ENCODE peak calls at places on chromosomes 13 and 19, in six cellular contexts. C, I, Y, D, J and R are unnamed samples. For H3F3A, the result is how much of the 10 kb centered on the place peaks cover.

GRCh38 chr13:80265348-80265747 is 75.6 kb downstream of the SPRY2 start:
- DNase-seq in C (no peak), I (no peak), Y (peak), D (no peak), J (no peak), R (no peak)

GRCh38 chr19:1245884-1246816 is 2.2 kb upstream of the MIDN start:
- DNase-seq in C (no peak), I (no peak), Y (no peak), D (no peak), J (no peak), R (peak)

GRCh38 chr19:28606269-28607032 is 606.5 kb downstream of the UQCRFS1 start:
- DNase-seq in C (no peak), I (no peak), Y (no peak), D (no peak), J (no peak), R (no peak)

GRCh38 chr13:40585911-40586471 is 80.5 kb downstream of the FOXO1 start:
- DNase-seq in C (peak), I (peak), Y (no peak), D (no peak), J (no peak), R (no peak)

GRCh38 chr13:77800219-77800618 is 102.7 kb downstream of the SLAIN1 start:
- DNase-seq in C (no peak), I (no peak), Y (no peak), D (peak), J (no peak), R (no peak)

GRCh38 chr19:1445932-1446712 is 3.8 kb upstream of the APC2 start:
- DNase-seq in C (peak), I (peak), Y (no peak), D (no peak), J (peak), R (peak)

GRCh38 chr13:56400774-56401173 is 739.9 kb upstream of the PRR20A start:
- DNase-seq in C (no peak), I (no peak), Y (no peak), D (no peak), J (no peak), R (no peak)

GRCh38 chr13:67148219-67148583 is 81.9 kb downstream of the PCDH9 start:
- DNase-seq in C (no peak), I (no peak), Y (no peak), D (peak), J (no peak), R (no peak)

GRCh38 chr19:3509566-3509989 is 3.5 kb downstream of the FZR1 start:
- DNase-seq in C (peak), I (no peak), Y (no peak), D (peak), J (no peak), R (no peak)

GRCh38 chr19:50427997-50428425 is 4.7 kb upstream of the MYBPC2 start:
- DNase-seq in C (no peak), I (peak), Y (peak), D (peak), J (no peak), R (peak)

GRCh38 chr13:52707375-52707774 is 32.2 kb downstream of the CNMD start:
- DNase-seq in C (no peak), I (peak), Y (no peak), D (peak), J (peak), R (no peak)

GRCh38 chr13:27261376-27261775 is 9.3 kb upstream of the RASL11A start:
- DNase-seq in C (peak), I (no peak), Y (no peak), D (no peak), J (no peak), R (no peak)

GRCh38 chr19:50488795-50489194 is 12.1 kb upstream of the GARIN5A start:
- DNase-seq in C (no peak), I (no peak), Y (no peak), D (no peak), J (no peak), R (no peak)

GRCh38 chr19:6021878-6022569 is 44.1 kb upstream of the RANBP3 start:
- DNase-seq in C (peak), I (peak), Y (peak), D (peak), J (peak), R (peak)

GRCh38 chr19:40565910-40566495 is 10.7 kb upstream of the SHKBP1 start:
- DNase-seq in C (no peak), I (no peak), Y (no peak), D (no peak), J (peak), R (no peak)

GRCh38 chr13:66424417-66424816 is 805.7 kb downstream of the PCDH9 start:
- DNase-seq in C (peak), I (no peak), Y (no peak), D (no peak), J (no peak), R (no peak)

GRCh38 chr13:80577951-80578670 is 237.2 kb upstream of the SPRY2 start:
- DNase-seq in C (no peak), I (no peak), Y (no peak), D (no peak), J (no peak), R (peak)

GRCh38 chr19:40717325-40717879 is 490 bp downstream of the ITPKC start:
- DNase-seq in C (no peak), I (no peak), Y (no peak), D (no peak), J (no peak), R (no peak)

GRCh38 chr13:98780451-98780850 is 28.0 kb upstream of the SLC15A1 start:
- DNase-seq in C (no peak), I (no peak), Y (no peak), D (peak), J (no peak), R (no peak)

GRCh38 chr13:39787086-39787487 is 131.6 kb downstream of the COG6 start:
- DNase-seq in C (no peak), I (no peak), Y (no peak), D (peak), J (no peak), R (peak)

DNA sequence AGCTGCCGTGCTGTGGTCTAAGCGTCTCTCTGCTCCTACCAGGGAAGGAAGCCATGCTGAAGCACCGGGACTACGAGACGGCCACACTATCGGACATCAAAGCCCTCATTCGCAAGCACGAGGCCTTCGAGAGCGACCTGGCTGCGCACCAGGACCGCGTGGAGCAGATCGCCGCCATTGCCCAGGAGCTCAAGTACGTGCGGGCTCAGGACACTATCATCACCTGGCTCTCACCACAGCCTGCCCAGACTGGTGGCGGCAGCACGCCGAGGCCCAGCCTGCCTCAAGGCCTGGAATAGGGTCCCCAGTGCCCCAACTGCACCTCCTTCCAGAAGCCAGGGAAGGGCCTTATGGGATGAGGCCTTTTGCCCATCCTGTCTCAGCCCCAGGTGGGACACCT is 22.8 kb downstream of the CAPN12 start:
- DNase-seq in C (no peak), I (no peak), Y (no peak), D (no peak), J (no peak), R (no peak)
- H3F3A ChIP-seq in C (under half), I (under half), Y (under half), D (under half), J (under half), R (under half)

GRCh38 chr13:93413972-93414717 is 187.5 kb downstream of the GPC6 start:
- DNase-seq in C (no peak), I (peak), Y (no peak), D (peak), J (no peak), R (no peak)
- H2AFZ ChIP-seq in C (no peak), I (no peak), Y (no peak), D (peak), J (no peak), R (no peak)

GRCh38 chr13:108326318-108326717 is 56.8 kb downstream of the TNFSF13B start:
- DNase-seq in C (no peak), I (peak), Y (peak), D (no peak), J (no peak), R (no peak)
- TF ChIP-seq EZH2phosphoT487 in C (no peak), I (no peak), Y (no peak), D (no peak), J (no peak), R (no peak)

GRCh38 chr19:23699521-23699860 is 12.5 kb upstream of the ZNF675 start:
- DNase-seq in C (peak), I (no peak), Y (peak), D (no peak), J (peak), R (no peak)
- H3F3A ChIP-seq in C (under half), I (under half), Y (under half), D (under half), J (under half), R (under half)

DNA sequence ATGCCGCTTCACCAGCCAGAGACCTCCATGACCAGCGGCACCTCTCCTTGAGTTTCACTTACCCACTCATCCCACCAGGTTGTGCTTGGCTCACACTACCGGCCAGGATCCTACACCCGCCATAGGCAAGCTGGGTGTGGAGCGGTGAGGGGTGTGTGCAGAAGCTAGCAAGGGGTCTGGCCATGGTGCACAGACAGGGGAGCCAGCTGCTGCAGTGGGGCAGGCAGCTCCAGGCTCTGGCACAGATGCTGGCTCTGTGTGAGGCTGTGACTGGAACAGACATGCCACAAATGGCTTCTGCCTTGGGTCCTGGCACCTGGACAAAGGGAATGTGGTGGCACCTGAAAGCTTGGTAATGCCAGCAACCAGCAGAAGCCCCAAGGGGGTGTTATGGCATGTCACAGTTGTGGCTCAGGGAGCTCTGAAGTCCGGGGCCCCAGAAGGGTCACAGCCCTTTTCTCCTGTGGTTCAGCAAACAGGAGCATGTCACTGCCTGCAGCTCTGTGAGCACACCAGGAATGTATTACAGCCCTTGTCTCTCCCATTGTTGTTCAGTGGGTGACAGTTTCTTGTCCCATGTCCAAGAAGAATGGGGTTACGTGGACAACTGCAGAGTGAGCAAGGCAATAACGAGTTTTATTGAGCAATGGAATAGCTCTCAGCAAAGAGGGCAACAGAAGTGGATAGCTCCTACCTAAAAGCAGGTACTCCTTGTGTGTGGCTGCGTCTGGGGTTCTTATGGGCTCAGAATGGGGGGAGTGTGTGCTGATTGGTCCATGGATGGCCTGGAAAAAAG is 2791.0 kb upstream of the PCDH20 start:
- DNase-seq in C (peak), I (no peak), Y (no peak), D (no peak), J (no peak), R (peak)
- H2AFZ ChIP-seq in C (peak), I (no peak), Y (no peak), D (no peak), J (no peak), R (no peak)